ENCODE peak calls at places on chromosomes 12 and 14, in eight cellular contexts. S is glutamatergic neuron; L is AG10803; R is OCI-LY7; K is Caco-2; U is astrocyte of the cerebellum; E is CD4-positive, alpha-beta T cell; H is HFFc6. C is an unnamed sample.
A peak's percentile ranks its signal among the peaks of the same experiment; 100 is the strongest.

GRCh38 chr12:5912011-5912410 is 33.0 kb downstream of the ANO2 start:
- DNase-seq in S (no peak), L (no peak), R (no peak), K (no peak), U (no peak), E (no peak), H (no peak), C (no peak)

GRCh38 chr12:4051616-4052015 is 178.4 kb upstream of the PARP11 start:
- DNase-seq in S (no peak), L (no peak), R (no peak), K (no peak), U (no peak), E (no peak), H (no peak), C (no peak)

GRCh38 chr12:95648990-95649791 is 97.9 kb upstream of the USP44 start:
- DNase-seq in S (no peak), L (peak; percentile 81), R (no peak), K (peak; percentile 64), U (peak; percentile 38), E (no peak), H (peak; percentile 93), C (no peak)

GRCh38 chr14:65352964-65353530 is 59.5 kb upstream of the FUT8 start:
- DNase-seq in S (no peak), L (no peak), R (peak; percentile 86), K (no peak), U (no peak), E (no peak), H (no peak), C (no peak)

GRCh38 chr14:96094656-96095055 is 55.5 kb downstream of the C14orf132 start:
- DNase-seq in S (no peak), L (no peak), R (no peak), K (no peak), U (no peak), E (no peak), H (no peak), C (no peak)

GRCh38 chr12:28887591-28887990 is 261.5 kb upstream of the FAR2 start:
- DNase-seq in S (no peak), L (no peak), R (no peak), K (no peak), U (no peak), E (no peak), H (no peak), C (no peak)

GRCh38 chr12:18217981-18218380 is 43.3 kb upstream of the PIK3C2G start:
- DNase-seq in S (no peak), L (peak; percentile 47), R (no peak), K (no peak), U (no peak), E (no peak), H (no peak), C (no peak)

GRCh38 chr12:95538656-95539055 is 12.6 kb downstream of the USP44 start:
- DNase-seq in S (no peak), L (no peak), R (no peak), K (no peak), U (no peak), E (no peak), H (no peak), C (no peak)

GRCh38 chr12:26032719-26033241 is 74.3 kb downstream of the RASSF8 start:
- DNase-seq in S (no peak), L (peak; percentile 96), R (no peak), K (no peak), U (no peak), E (no peak), H (no peak), C (no peak)

GRCh38 chr14:95043732-95044462 is 113.4 kb downstream of the DICER1 start:
- DNase-seq in S (no peak), L (peak; percentile 40), R (no peak), K (no peak), U (no peak), E (no peak), H (no peak), C (no peak)

GRCh38 chr14:20327005-20327869 is 5.8 kb downstream of the CCNB1IP1 start:
- DNase-seq in S (no peak), L (peak; percentile 68), R (peak; percentile 79), K (no peak), U (peak; percentile 42), E (no peak), H (peak; percentile 73), C (no peak)

GRCh38 chr12:94152292-94153083 is 4.1 kb downstream of the PLXNC1 start:
- DNase-seq in S (no peak), L (no peak), R (no peak), K (peak; percentile 60), U (no peak), E (no peak), H (no peak), C (no peak)

GRCh38 chr12:115394498-115395220 is 710.7 kb upstream of the TBX3 start:
- DNase-seq in S (no peak), L (peak; percentile 42), R (no peak), K (no peak), U (no peak), E (no peak), H (no peak), C (no peak)

GRCh38 chr12:79692249-79692619 is 1.5 kb upstream of the PAWR start:
- DNase-seq in S (no peak), L (no peak), R (no peak), K (no peak), U (no peak), E (no peak), H (no peak), C (no peak)

GRCh38 chr12:122839907-122840554 is 4.8 kb downstream of the HIP1R start:
- DNase-seq in S (no peak), L (no peak), R (no peak), K (no peak), U (no peak), E (no peak), H (no peak), C (no peak)

GRCh38 chr14:80426686-80427085 is 215.4 kb upstream of the DIO2 start:
- DNase-seq in S (no peak), L (peak; percentile 16), R (no peak), K (no peak), U (no peak), E (no peak), H (no peak), C (no peak)

GRCh38 chr12:110330544-110330943 is 49.5 kb downstream of the ATP2A2 start:
- DNase-seq in S (no peak), L (peak; percentile 74), R (no peak), K (no peak), U (peak; percentile 22), E (no peak), H (peak; percentile 16), C (no peak)

GRCh38 chr14:24982472-24983155 is 67.3 kb downstream of the STXBP6 start:
- DNase-seq in S (no peak), L (peak; percentile 25), R (no peak), K (no peak), U (no peak), E (no peak), H (peak; percentile 77), C (no peak)

GRCh38 chr12:51334774-51335173 is 10.8 kb upstream of the BIN2 start:
- DNase-seq in S (no peak), L (peak; percentile 33), R (no peak), K (no peak), U (no peak), E (no peak), H (peak; percentile 16), C (no peak)

GRCh38 chr12:103858953-103859601 is 18.0 kb upstream of the NT5DC3 start:
- DNase-seq in S (no peak), L (peak; percentile 96), R (no peak), K (peak; percentile 69), U (peak; percentile 86), E (no peak), H (peak; percentile 97), C (no peak)

GRCh38 chr12:10497602-10498001 is 8.1 kb upstream of the EIF2S3B start:
- DNase-seq in S (no peak), L (no peak), R (no peak), K (no peak), U (peak; percentile 67), E (no peak), H (no peak), C (no peak)

GRCh38 chr12:42607584-42607984 is 18.0 kb upstream of the PRICKLE1 start:
- DNase-seq in S (no peak), L (no peak), R (no peak), K (no peak), U (no peak), E (no peak), H (no peak), C (no peak)
- TF ChIP-seq CTCF in S (no peak), L (no peak), R (no peak), K (no peak), U (no peak), E (no peak), H (no peak), C (no peak)

DNA sequence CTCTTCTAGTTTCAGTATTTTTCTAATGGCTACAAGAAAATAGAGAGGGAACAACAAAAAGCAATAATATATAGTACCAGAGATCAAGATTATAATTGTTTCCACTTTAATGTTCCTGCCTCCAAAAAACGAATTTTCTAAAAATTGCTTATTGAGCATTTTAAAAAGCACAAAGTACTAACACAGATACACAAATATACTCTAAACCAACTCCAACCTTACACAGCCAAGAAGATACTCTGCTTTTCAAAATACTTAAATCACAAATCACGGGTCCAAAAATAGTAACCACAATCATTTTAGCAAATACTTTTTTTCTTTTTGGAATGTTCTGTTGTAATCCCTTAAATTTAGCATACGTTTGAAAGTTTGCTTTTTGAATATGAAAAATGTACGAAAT is 2.0 kb downstream of the YAF2 start:
- DNase-seq in S (no peak), L (peak; percentile 43), R (no peak), K (no peak), U (no peak), E (no peak), H (no peak), C (no peak)
- TF ChIP-seq CTCF in S (no peak), L (no peak), R (no peak), K (no peak), U (no peak), E (no peak), H (no peak), C (no peak)

GRCh38 chr14:45284802-45285201 is 31.8 kb upstream of the MIS18BP1 start:
- DNase-seq in S (no peak), L (no peak), R (peak; percentile 7), K (no peak), U (no peak), E (no peak), H (no peak), C (no peak)

GRCh38 chr14:45290547-45290946 is 37.5 kb upstream of the MIS18BP1 start:
- DNase-seq in S (no peak), L (no peak), R (no peak), K (no peak), U (no peak), E (no peak), H (no peak), C (no peak)

GRCh38 chr14:45287609-45288008 is 34.6 kb upstream of the MIS18BP1 start:
- DNase-seq in S (no peak), L (no peak), R (no peak), K (no peak), U (no peak), E (no peak), H (no peak), C (no peak)
- TF ChIP-seq CTCF in S (no peak), L (no peak), R (peak; percentile 36), K (no peak), U (no peak), E (no peak), H (no peak), C (no peak)

DNA sequence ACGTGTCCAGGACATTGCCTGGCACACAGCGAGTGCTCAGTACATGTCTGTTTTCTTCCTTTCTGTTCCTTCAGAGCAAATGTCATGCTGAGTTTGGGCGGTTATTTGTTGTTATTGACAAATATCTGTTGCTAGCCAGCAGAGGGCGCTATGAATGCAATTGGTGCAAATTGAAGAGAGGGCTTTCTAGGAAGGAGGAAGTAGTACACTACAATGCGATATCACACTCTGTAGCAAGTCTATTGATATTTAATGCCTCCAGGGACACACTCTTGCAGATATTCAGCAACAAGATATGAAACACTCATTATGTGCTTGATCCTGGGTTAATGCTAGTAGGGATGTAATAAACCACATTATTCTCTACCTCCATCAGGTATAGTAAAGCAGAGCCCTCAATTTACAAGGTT is 267.3 kb upstream of the SRRM4 start:
- DNase-seq in S (peak; percentile 76), L (no peak), R (peak; percentile 71), K (peak; percentile 45), U (no peak), E (no peak), H (no peak), C (peak; percentile 60)
- TF ChIP-seq CTCF in S (peak; percentile 89), L (peak; percentile 4), R (peak; percentile 92), K (peak; percentile 51), U (no peak), E (no peak), H (peak; percentile 61), C (peak; percentile 61)

C was measured in nephron progenitor cell.